ENCODE peak calls at places on chromosomes 12 and 14, in four cellular contexts. One of them, this sample, is unnamed.

GRCh38 chr12:8951744-8952143 is 2.3 kb upstream of the M6PR start:
- DNase-seq in endodermal cell: no peak
- DNase-seq in cardiac muscle cell: no peak
- DNase-seq in lower leg skin: no peak
- DNase-seq in this sample: no peak

GRCh38 chr12:91833780-91834359 is 311.8 kb downstream of the BTG1 start:
- DNase-seq in cardiac muscle cell: no peak
- DNase-seq in lower leg skin: no peak
- DNase-seq in endodermal cell: no peak
- DNase-seq in this sample: no peak

GRCh38 chr14:51908086-51908485 is 47.7 kb downstream of the GNG2 start:
- DNase-seq in endodermal cell: no peak
- DNase-seq in cardiac muscle cell: no peak
- DNase-seq in lower leg skin: no peak
- DNase-seq in this sample: no peak

GRCh38 chr12:64229240-64229639 is 7.1 kb upstream of the KICS2 start:
- DNase-seq in cardiac muscle cell: no peak
- DNase-seq in lower leg skin: no peak
- DNase-seq in endodermal cell: peak
- DNase-seq in this sample: no peak

GRCh38 chr12:117583677-117584076 is 222.3 kb upstream of the NOS1 start:
- DNase-seq in lower leg skin: no peak
- DNase-seq in cardiac muscle cell: no peak
- DNase-seq in endodermal cell: peak
- DNase-seq in this sample: no peak

GRCh38 chr12:990308-990648 is 745 bp upstream of the ERC1 start:
- DNase-seq in endodermal cell: peak
- DNase-seq in lower leg skin: peak
- DNase-seq in cardiac muscle cell: peak
- DNase-seq in this sample: peak

GRCh38 chr14:32906672-32907071 is 32.0 kb upstream of the NPAS3 start:
- DNase-seq in endodermal cell: no peak
- DNase-seq in cardiac muscle cell: no peak
- DNase-seq in lower leg skin: no peak
- DNase-seq in this sample: no peak

GRCh38 chr14:42140831-42141279 is 534.2 kb downstream of the LRFN5 start:
- DNase-seq in lower leg skin: no peak
- DNase-seq in endodermal cell: no peak
- DNase-seq in cardiac muscle cell: no peak
- DNase-seq in this sample: peak

GRCh38 chr12:1741154-1741949 is 50.5 kb downstream of the ADIPOR2 start:
- DNase-seq in lower leg skin: no peak
- DNase-seq in cardiac muscle cell: no peak
- DNase-seq in endodermal cell: no peak
- DNase-seq in this sample: peak

GRCh38 chr14:89723930-89724915 is 230.3 kb downstream of the EFCAB11 start:
- DNase-seq in lower leg skin: no peak
- DNase-seq in cardiac muscle cell: no peak
- DNase-seq in endodermal cell: no peak
- DNase-seq in this sample: no peak

GRCh38 chr14:58763210-58763609 is 125.4 kb downstream of the DACT1 start:
- DNase-seq in cardiac muscle cell: no peak
- DNase-seq in endodermal cell: no peak
- DNase-seq in lower leg skin: no peak
- DNase-seq in this sample: no peak

GRCh38 chr12:20018406-20018805 is 349.9 kb upstream of the PDE3A start:
- DNase-seq in cardiac muscle cell: no peak
- DNase-seq in endodermal cell: no peak
- DNase-seq in lower leg skin: no peak
- DNase-seq in this sample: no peak

DNA sequence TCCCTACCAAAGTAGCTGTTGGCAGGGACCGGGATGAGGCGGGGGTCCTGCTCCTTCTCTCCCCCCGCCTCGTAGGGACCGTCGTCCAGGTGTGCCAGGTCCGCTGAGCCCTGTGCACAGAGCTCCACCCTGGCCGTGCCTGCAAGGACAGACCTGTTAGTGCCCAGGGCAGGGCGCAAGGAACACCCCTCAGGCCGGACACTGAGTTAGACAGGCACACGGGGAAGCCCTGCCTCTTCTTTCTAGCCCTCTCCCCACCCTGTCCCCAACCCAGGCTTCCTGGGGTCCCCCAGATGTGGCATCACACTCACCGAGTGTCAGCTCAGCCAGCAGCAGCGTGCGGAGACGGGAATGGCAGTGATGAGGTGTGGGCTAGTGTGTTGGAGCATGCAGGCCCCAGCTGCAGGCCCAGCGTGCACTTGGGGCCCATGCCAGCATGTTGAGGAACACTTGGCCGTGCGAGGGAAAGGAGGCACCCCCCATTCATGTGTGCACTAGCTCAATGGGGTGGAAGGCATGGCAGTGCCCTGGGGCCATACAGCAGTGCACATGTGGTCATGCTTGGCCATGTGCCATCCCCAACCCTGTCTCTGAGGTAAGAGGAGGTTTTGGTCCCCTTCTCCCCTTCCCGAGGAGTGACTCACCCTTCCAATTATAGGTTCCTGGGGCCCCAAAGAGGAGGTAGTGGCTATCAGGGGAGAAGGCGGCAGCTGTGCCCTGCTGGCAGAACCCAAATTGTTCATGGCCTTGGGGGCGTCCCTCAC is 7.3 kb downstream of the ITGA7 start:
- DNase-seq in lower leg skin: no peak
- DNase-seq in endodermal cell: no peak
- DNase-seq in cardiac muscle cell: no peak
- DNase-seq in this sample: no peak
- H3K4me3 ChIP-seq in lower leg skin: no peak
- H3K4me3 ChIP-seq in endodermal cell: no peak
- H3K4me3 ChIP-seq in cardiac muscle cell: no peak
- H3K4me3 ChIP-seq in this sample: no peak

DNA sequence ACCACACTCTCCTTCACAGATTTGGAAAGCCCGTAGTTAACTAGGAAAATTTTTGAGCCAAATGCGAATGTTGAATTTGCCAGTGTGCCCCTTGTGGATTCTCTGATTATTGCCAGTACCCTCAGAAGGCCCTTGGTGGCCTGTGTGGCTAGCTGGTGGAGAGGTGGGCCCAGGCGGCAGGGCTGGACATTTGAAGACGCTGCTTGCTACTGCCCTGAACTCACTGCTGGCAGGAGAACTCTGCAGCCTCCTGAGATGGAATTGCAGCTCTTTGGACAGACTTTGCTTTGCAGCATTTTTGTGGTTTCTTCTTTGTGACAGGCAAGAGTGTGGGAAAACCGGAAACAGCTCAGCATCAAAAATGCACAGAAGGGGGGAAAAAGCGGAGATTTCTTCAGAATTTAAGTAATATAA is 97.6 kb downstream of the TGFB3 start:
- DNase-seq in cardiac muscle cell: no peak
- DNase-seq in endodermal cell: peak
- DNase-seq in lower leg skin: no peak
- DNase-seq in this sample: peak
- TF ChIP-seq CTCF in cardiac muscle cell: peak
- TF ChIP-seq CTCF in endodermal cell: peak
- TF ChIP-seq CTCF in lower leg skin: no peak
- TF ChIP-seq CTCF in this sample: peak

DNA sequence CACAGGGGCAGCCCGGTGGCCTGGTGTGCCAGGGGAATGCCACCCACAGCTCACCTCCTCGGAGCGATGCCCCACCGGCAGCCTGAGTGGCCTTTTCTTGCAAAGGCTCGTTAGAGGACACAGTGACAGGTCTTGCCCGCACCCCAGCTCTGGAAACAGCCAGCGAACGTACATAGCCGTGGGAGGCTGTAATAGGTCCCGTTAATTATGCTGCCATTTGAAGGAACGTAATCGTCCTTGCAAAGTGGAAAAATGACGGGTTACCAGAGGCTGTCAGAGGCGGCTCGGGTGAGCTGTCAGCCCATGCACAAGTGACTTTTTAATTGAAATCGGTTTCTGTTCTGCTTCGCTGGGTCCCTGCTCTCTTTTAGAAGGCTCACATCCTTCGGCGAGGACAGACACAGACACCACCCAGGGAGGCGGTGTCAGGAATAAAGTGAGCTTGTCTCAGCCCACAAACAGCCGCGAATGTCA is 77.3 kb upstream of the RFLNA start:
- DNase-seq in lower leg skin: no peak
- DNase-seq in cardiac muscle cell: peak
- DNase-seq in endodermal cell: peak
- DNase-seq in this sample: no peak
- H3K4me3 ChIP-seq in lower leg skin: no peak
- H3K4me3 ChIP-seq in cardiac muscle cell: no peak
- H3K4me3 ChIP-seq in endodermal cell: no peak
- H3K4me3 ChIP-seq in this sample: no peak

GRCh38 chr12:52261211-52261484 is 13.3 kb upstream of the KRT86 start:
- DNase-seq in lower leg skin: no peak
- DNase-seq in endodermal cell: no peak
- DNase-seq in cardiac muscle cell: no peak
- DNase-seq in this sample: no peak

GRCh38 chr12:52260351-52261210 is 13.9 kb upstream of the KRT86 start:
- DNase-seq in cardiac muscle cell: no peak
- DNase-seq in endodermal cell: no peak
- DNase-seq in lower leg skin: no peak
- DNase-seq in this sample: no peak

GRCh38 chr12:52264435-52264825 is 10.0 kb upstream of the KRT86 start:
- DNase-seq in cardiac muscle cell: no peak
- DNase-seq in lower leg skin: no peak
- DNase-seq in endodermal cell: no peak
- DNase-seq in this sample: no peak

GRCh38 chr12:52263761-52264434 is 10.5 kb upstream of the KRT86 start:
- DNase-seq in endodermal cell: no peak
- DNase-seq in cardiac muscle cell: no peak
- DNase-seq in lower leg skin: no peak
- DNase-seq in this sample: no peak

GRCh38 chr12:52262286-52262685 is 12.2 kb upstream of the KRT86 start:
- DNase-seq in lower leg skin: no peak
- DNase-seq in endodermal cell: no peak
- DNase-seq in cardiac muscle cell: no peak
- DNase-seq in this sample: no peak
- TF ChIP-seq CTCF in lower leg skin: no peak
- TF ChIP-seq CTCF in endodermal cell: no peak
- TF ChIP-seq CTCF in cardiac muscle cell: no peak
- TF ChIP-seq CTCF in this sample: no peak

GRCh38 chr12:25087596-25087995 is 107.4 kb downstream of the DNAI7 start:
- DNase-seq in cardiac muscle cell: no peak
- DNase-seq in endodermal cell: no peak
- DNase-seq in lower leg skin: no peak
- DNase-seq in this sample: no peak

GRCh38 chr12:25084816-25085215 is 110.1 kb downstream of the DNAI7 start:
- DNase-seq in endodermal cell: peak
- DNase-seq in cardiac muscle cell: no peak
- DNase-seq in lower leg skin: no peak
- DNase-seq in this sample: no peak

DNA sequence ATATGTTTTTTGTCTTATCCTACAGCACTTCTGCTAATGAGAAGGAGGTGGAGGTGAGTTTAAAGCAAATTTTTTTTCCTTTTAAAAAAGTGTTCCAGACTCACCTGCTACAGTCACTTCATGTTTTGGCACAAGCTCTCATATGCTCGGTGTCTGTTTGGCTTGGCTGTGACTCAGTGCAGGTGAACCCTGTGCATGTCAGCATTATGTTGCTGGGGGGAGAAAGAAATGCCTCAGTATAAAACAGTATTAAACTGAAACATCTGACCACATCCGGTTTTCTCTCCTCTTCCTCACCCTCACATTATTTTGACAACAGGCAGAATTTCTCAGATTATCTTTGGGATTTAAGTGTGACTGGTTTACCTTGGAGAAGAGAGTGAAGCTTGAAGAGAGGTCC is 105.2 kb downstream of the DNAI7 start:
- DNase-seq in endodermal cell: no peak
- DNase-seq in lower leg skin: no peak
- DNase-seq in cardiac muscle cell: no peak
- DNase-seq in this sample: no peak
- H3K4me3 ChIP-seq in endodermal cell: no peak
- H3K4me3 ChIP-seq in lower leg skin: no peak
- H3K4me3 ChIP-seq in cardiac muscle cell: no peak
- H3K4me3 ChIP-seq in this sample: no peak